ENCODE peak calls at places on chromosomes 11 and 22, in six cellular contexts. V is ascending aorta, S is GM10248, F is omental fat pad, T is epithelial cell of proximal tubule, A is fibroblast of mammary gland. C is an unnamed sample.

GRCh38 chr11:124643605-124644425 is 21.2 kb downstream of the TBRG1 start:
- DNase-seq in V (peak), S (no peak), F (no peak), T (no peak), A (peak), C (no peak)

GRCh38 chr22:18109410-18110193 is 1.0 kb upstream of the TUBA8 start:
- DNase-seq in V (no peak), S (no peak), F (no peak), T (no peak), A (no peak), C (no peak)

GRCh38 chr22:41799486-41800347 is 762 bp upstream of the CCDC134 start:
- DNase-seq in V (peak), S (peak), F (no peak), T (no peak), A (no peak), C (no peak)

GRCh38 chr11:128288368-128288767 is 299.0 kb downstream of the ETS1 start:
- DNase-seq in V (no peak), S (no peak), F (no peak), T (no peak), A (no peak), C (no peak)

GRCh38 chr11:63985812-63986155 is 454 bp upstream of the OTUB1 start:
- DNase-seq in V (no peak), S (peak), F (no peak), T (no peak), A (no peak), C (no peak)

GRCh38 chr11:3904228-3904627 is 48.8 kb downstream of the STIM1 start:
- DNase-seq in V (no peak), S (no peak), F (no peak), T (no peak), A (no peak), C (peak)

GRCh38 chr11:116960916-116961315 is 123.5 kb upstream of the APOA1 start:
- DNase-seq in V (peak), S (no peak), F (no peak), T (peak), A (peak), C (peak)

GRCh38 chr22:36725366-36726006 is 21.9 kb upstream of the CACNG2 start:
- DNase-seq in V (peak), S (no peak), F (no peak), T (no peak), A (no peak), C (no peak)

GRCh38 chr11:2701898-2702434 is 2.2 kb upstream of the KCNQ1OT1 start:
- DNase-seq in V (no peak), S (no peak), F (no peak), T (no peak), A (no peak), C (no peak)

GRCh38 chr11:44609028-44609782 is 43.7 kb downstream of the CD82 start:
- DNase-seq in V (no peak), S (peak), F (no peak), T (no peak), A (no peak), C (no peak)

GRCh38 chr11:108601150-108601549 is 7.6 kb upstream of the EXPH5 start:
- DNase-seq in V (no peak), S (no peak), F (no peak), T (no peak), A (peak), C (no peak)

GRCh38 chr22:19109198-19110063 is 12.8 kb downstream of the DGCR2 start:
- DNase-seq in V (peak), S (peak), F (no peak), T (no peak), A (peak), C (peak)

GRCh38 chr11:17015639-17016125 is 1.5 kb upstream of the PLEKHA7 start:
- DNase-seq in V (no peak), S (no peak), F (no peak), T (no peak), A (peak), C (no peak)

GRCh38 chr11:30487200-30487898 is 98.8 kb downstream of the MPPED2 start:
- DNase-seq in V (peak), S (no peak), F (no peak), T (no peak), A (no peak), C (peak)

GRCh38 chr11:1267441-1268100 is 41.9 kb downstream of the TOLLIP start:
- DNase-seq in V (no peak), S (no peak), F (no peak), T (no peak), A (no peak), C (no peak)

GRCh38 chr11:133927690-133928627 is 28.8 kb downstream of the IGSF9B start:
- DNase-seq in V (peak), S (peak), F (peak), T (no peak), A (peak), C (peak)

GRCh38 chr11:1546536-1547466 is 25.3 kb downstream of the DUSP8 start:
- DNase-seq in V (peak), S (peak), F (no peak), T (no peak), A (no peak), C (peak)

GRCh38 chr11:65435330-65435931 is 12.8 kb downstream of the NEAT1 start:
- DNase-seq in V (peak), S (no peak), F (peak), T (no peak), A (peak), C (peak)

GRCh38 chr22:26643368-26644100 is 13.9 kb upstream of the MIAT start:
- DNase-seq in V (no peak), S (no peak), F (no peak), T (no peak), A (no peak), C (no peak)

GRCh38 chr11:70883973-70884688 is 368.2 kb downstream of the SHANK2 start:
- DNase-seq in V (no peak), S (no peak), F (no peak), T (no peak), A (peak), C (no peak)

GRCh38 chr11:56183459-56183858 is 7.0 kb downstream of the OR5J2 start:
- DNase-seq in V (no peak), S (no peak), F (no peak), T (no peak), A (no peak), C (no peak)

GRCh38 chr11:18492888-18493287 is 33.9 kb downstream of the TSG101 start:
- DNase-seq in V (no peak), S (no peak), F (no peak), T (no peak), A (peak), C (peak)

GRCh38 chr11:261624-262023 is 16.6 kb upstream of the NLRP6 start:
- DNase-seq in V (no peak), S (no peak), F (no peak), T (no peak), A (no peak), C (no peak)

GRCh38 chr11:122717264-122717867 is 61.8 kb downstream of the UBASH3B start:
- DNase-seq in V (no peak), S (peak), F (no peak), T (no peak), A (no peak), C (no peak)

GRCh38 chr22:50581950-50582561 is 593 bp downstream of the CHKB start:
- DNase-seq in V (no peak), S (no peak), F (no peak), T (no peak), A (no peak), C (peak)

GRCh38 chr22:43528601-43529360 is 117.0 kb downstream of the MPPED1 start:
- DNase-seq in V (no peak), S (no peak), F (no peak), T (no peak), A (no peak), C (no peak)

GRCh38 chr22:48379371-48379770 is 1448.3 kb downstream of the BRD1 start:
- DNase-seq in V (no peak), S (no peak), F (no peak), T (no peak), A (no peak), C (no peak)

GRCh38 chr11:563812-564578 is 3.2 kb downstream of the RASSF7 start:
- DNase-seq in V (no peak), S (no peak), F (no peak), T (no peak), A (no peak), C (no peak)

GRCh38 chr11:44261800-44262591 is 47.9 kb downstream of the ALX4 start:
- DNase-seq in V (no peak), S (no peak), F (no peak), T (no peak), A (no peak), C (no peak)

GRCh38 chr11:122661182-122661945 is 5.8 kb downstream of the UBASH3B start:
- DNase-seq in V (no peak), S (no peak), F (no peak), T (no peak), A (no peak), C (peak)

GRCh38 chr11:120890921-120891320 is 133.0 kb upstream of the TBCEL start:
- DNase-seq in V (no peak), S (no peak), F (no peak), T (no peak), A (no peak), C (no peak)

GRCh38 chr11:79025622-79026021 is 415.2 kb downstream of the TENM4 start:
- DNase-seq in V (no peak), S (no peak), F (no peak), T (no peak), A (no peak), C (no peak)

GRCh38 chr11:134670961-134671370 is 258.9 kb upstream of the B3GAT1 start:
- DNase-seq in V (no peak), S (no peak), F (no peak), T (no peak), A (no peak), C (no peak)

GRCh38 chr11:12864316-12865156 is 144.6 kb upstream of the RASSF10 start:
- DNase-seq in V (no peak), S (no peak), F (no peak), T (peak), A (no peak), C (no peak)
- TF ChIP-seq CTCF in V (no peak), S (no peak), F (no peak), T (no peak), A (no peak), C (no peak)

DNA sequence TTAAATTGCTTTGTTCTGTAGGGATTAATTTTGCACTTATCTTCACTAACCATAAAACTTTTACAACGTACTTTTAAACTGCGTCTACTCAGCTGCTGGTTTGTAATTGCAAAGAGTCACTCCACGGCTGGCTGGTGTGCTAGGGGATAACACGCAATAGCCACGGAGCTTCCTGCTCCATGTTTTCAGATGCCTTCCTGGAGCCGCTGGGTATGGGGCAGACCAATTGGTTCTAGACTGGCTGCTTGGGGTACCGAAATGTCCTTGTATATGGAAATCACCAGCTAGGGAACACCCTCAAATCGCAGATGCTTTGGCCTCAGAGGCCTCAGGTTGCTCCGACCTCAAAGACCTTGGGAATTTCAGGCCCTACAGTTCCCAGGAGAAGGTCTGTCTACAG is 3.8 kb upstream of the CSNK2A3 start:
- DNase-seq in V (no peak), S (no peak), F (no peak), T (no peak), A (no peak), C (no peak)
- TF ChIP-seq CTCF in V (no peak), S (no peak), F (no peak), T (no peak), A (no peak), C (no peak)

DNA sequence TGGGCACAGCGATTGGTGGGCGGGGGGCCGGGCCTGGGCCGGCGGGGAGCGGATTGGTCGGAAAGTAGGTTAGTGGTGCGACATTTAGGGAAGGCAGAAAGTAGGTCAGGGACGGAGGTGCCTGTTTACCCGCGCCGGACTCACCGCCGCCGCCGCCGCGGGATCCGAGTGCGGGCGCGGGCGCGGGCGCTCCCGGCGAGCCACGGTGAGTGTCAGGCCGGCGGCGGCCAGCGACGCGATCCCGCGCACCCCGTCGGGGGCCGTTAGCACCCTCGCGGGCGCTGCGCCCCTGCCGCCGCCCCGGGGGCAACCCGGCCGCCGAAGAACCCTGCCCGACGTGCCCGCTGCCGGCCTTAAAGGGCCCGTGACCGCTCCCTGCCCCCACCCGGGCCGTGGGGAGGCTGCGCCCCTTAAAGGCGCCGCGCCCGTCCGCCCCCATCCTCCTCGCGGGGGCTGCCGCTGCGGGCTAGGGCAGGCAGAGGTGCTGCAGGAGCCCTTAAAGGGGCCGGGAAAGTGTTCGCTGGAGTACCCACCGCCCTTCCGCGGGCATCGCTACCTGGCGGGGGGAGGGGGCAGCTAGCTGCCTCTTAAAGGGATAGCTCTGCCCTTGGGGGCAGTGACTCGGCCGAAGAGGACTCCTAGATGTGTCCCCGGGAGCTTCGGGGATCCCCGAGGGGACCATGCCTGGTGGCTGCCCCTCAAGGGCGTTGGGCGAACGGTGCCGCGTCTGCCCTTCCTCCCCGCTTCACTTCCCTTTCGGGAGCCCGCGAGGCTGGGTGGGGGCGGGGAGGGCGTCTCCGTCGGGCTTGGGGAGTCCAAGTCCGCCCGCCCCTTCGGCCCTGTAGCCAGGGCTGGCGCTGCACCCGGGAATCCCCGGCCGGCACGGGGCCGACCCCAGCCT is at the start of gene BMAL1:
- DNase-seq in V (peak), S (peak), F (peak), T (no peak), A (no peak), C (peak)
- TF ChIP-seq CTCF in V (no peak), S (no peak), F (no peak), T (no peak), A (no peak), C (no peak)

GRCh38 chr11:12403122-12403994 is 26.0 kb downstream of the PARVA start:
- DNase-seq in V (no peak), S (no peak), F (no peak), T (no peak), A (no peak), C (no peak)

GRCh38 chr11:12404461-12404860 is 27.1 kb downstream of the PARVA start:
- DNase-seq in V (no peak), S (no peak), F (no peak), T (no peak), A (no peak), C (no peak)

GRCh38 chr11:12402691-12403120 is 25.3 kb downstream of the PARVA start:
- DNase-seq in V (no peak), S (no peak), F (no peak), T (no peak), A (no peak), C (no peak)

GRCh38 chr11:12403995-12404345 is 26.6 kb downstream of the PARVA start:
- DNase-seq in V (no peak), S (no peak), F (no peak), T (no peak), A (no peak), C (no peak)

DNA sequence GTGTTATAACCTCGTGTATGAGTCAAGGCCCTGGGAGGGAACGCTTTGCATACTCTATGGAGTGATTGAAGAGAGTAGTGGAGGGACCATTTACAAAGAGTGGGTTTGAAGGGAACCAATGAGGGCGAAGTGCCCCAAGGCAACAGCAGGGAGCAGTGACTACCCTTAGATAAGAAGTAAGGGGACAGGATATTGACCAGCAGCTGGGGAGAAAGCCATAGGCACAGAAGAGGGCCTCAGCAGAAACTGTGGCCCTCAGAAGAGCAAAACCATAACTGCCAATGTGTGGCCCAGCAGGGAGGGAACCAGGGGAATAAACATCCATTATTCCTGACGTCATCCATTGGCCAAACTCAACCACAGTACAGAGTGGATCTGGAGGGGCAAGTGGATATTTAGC is 24.7 kb downstream of the PARVA start:
- DNase-seq in V (no peak), S (no peak), F (no peak), T (no peak), A (no peak), C (no peak)
- TF ChIP-seq CTCF in V (no peak), S (no peak), F (no peak), T (no peak), A (no peak), C (no peak)

GRCh38 chr11:46826310-46827044 is 19.6 kb downstream of the CKAP5 start:
- DNase-seq in V (peak), S (peak), F (peak), T (no peak), A (peak), C (peak)
- TF ChIP-seq CTCF in V (no peak), S (no peak), F (no peak), T (no peak), A (no peak), C (no peak)

DNA sequence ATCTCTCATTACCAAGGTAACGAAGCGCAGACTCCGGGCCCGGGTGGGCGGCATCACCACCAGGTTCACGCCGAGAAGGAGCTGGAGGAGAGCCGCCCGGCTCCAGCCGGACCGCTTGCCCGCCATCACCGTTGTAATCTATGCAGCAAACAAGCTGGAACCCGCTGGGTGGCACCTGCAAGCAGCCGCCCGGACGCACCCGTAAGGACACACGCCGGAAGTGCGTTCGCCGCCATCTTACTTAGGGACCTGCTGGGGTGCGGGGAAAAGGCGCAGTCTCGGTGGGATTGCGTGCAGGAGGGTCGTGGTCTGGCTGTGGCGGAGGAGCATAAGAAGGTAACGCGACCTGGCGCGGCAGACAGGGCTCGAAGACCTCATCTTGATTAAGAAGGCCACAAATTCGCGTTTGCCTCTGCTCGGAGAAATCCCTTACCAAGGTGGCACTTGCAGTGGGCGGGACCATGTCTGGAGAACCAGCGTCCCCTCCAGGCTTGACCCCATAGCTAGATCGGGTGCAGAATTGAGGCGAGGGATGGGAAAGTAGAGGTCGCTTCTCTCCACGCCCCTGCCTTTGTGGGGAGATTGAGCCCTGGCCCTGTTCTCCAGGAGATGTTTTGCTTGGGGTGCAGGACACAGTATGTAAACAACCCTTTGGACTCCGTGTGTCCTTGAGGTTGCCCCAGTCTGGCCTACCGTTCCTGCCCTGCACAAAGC is at the start of gene ACP2:
- DNase-seq in V (peak), S (peak), F (peak), T (peak), A (peak), C (peak)
- TF ChIP-seq CTCF in V (no peak), S (peak), F (no peak), T (peak), A (peak), C (peak)

GRCh38 chr11:130449996-130450419 is 1.6 kb downstream of the ADAMTS15 start:
- DNase-seq in V (peak), S (no peak), F (peak), T (no peak), A (peak), C (no peak)
- TF ChIP-seq CTCF in V (peak), S (no peak), F (no peak), T (peak), A (peak), C (no peak)

GRCh38 chr22:20526628-20527355 is 19.4 kb downstream of the MED15 start:
- DNase-seq in V (no peak), S (no peak), F (no peak), T (peak), A (peak), C (peak)
- TF ChIP-seq CTCF in V (no peak), S (no peak), F (no peak), T (peak), A (peak), C (no peak)

C was measured in MCF 10A.